ENCODE peak calls at places on chromosomes 16 and 17, in four cellular contexts. X, T, L and D are unnamed samples.

GRCh38 chr16:20236890-20237289 is 90.4 kb downstream of the GP2 start:
- DNase-seq in X (no peak), T (no peak), L (no peak), D (no peak)

GRCh38 chr16:23302045-23302956 is at the start of gene SCNN1B:
- DNase-seq in X (peak), T (no peak), L (peak), D (peak)

GRCh38 chr16:84677017-84677803 is 22.6 kb upstream of the USP10 start:
- DNase-seq in X (no peak), T (no peak), L (no peak), D (no peak)

GRCh38 chr16:19174478-19174877 is 6.4 kb downstream of the SYT17 start:
- DNase-seq in X (no peak), T (no peak), L (no peak), D (no peak)

GRCh38 chr17:31457391-31458234 is 66.1 kb downstream of the RAB11FIP4 start:
- DNase-seq in X (no peak), T (no peak), L (no peak), D (no peak)

GRCh38 chr16:89922884-89923639 is at the start of gene TUBB3:
- DNase-seq in X (peak), T (peak), L (peak), D (peak)

GRCh38 chr17:68248199-68248825 is 469 bp downstream of the AMZ2 start:
- DNase-seq in X (no peak), T (peak), L (no peak), D (no peak)

GRCh38 chr17:38554430-38555350 is 51.1 kb downstream of the SRCIN1 start:
- DNase-seq in X (no peak), T (peak), L (peak), D (no peak)

GRCh38 chr17:34442387-34443111 is 79.5 kb upstream of the CCL1 start:
- DNase-seq in X (no peak), T (no peak), L (no peak), D (no peak)

GRCh38 chr17:66021757-66022156 is 170.2 kb downstream of the CEP112 start:
- DNase-seq in X (peak), T (no peak), L (no peak), D (no peak)

GRCh38 chr17:44005865-44006580 is 1.6 kb downstream of the NAGS start:
- DNase-seq in X (no peak), T (no peak), L (peak), D (peak)

GRCh38 chr16:25747160-25747758 is 55.5 kb downstream of the HS3ST4 start:
- DNase-seq in X (peak), T (no peak), L (peak), D (peak)

GRCh38 chr17:73973881-73974409 is 229.5 kb upstream of the RPL38 start:
- DNase-seq in X (no peak), T (no peak), L (no peak), D (no peak)

GRCh38 chr17:17693253-17693954 is 12.1 kb downstream of the RAI1 start:
- DNase-seq in X (no peak), T (no peak), L (peak), D (no peak)

GRCh38 chr16:57042157-57043111 is 49.9 kb upstream of the CPNE2 start:
- DNase-seq in X (peak), T (no peak), L (no peak), D (peak)

GRCh38 chr16:81061307-81061640 is 15.8 kb downstream of the C16orf46 start:
- DNase-seq in X (no peak), T (no peak), L (no peak), D (no peak)

GRCh38 chr16:89343501-89344291 is 126.2 kb downstream of the ZNF778 start:
- DNase-seq in X (no peak), T (no peak), L (no peak), D (no peak)

GRCh38 chr17:50183439-50184001 is 17.7 kb downstream of the SGCA start:
- DNase-seq in X (no peak), T (peak), L (no peak), D (no peak)

GRCh38 chr17:72542317-72542716 is 421.5 kb downstream of the SOX9 start:
- DNase-seq in X (no peak), T (no peak), L (no peak), D (no peak)

GRCh38 chr17:8366231-8366630 is 10.3 kb downstream of the KRABD2 start:
- DNase-seq in X (no peak), T (peak), L (no peak), D (no peak)

GRCh38 chr17:44130693-44131349 is 7.4 kb upstream of the HDAC5 start:
- DNase-seq in X (no peak), T (no peak), L (no peak), D (no peak)

GRCh38 chr17:75570034-75570676 is 17.4 kb upstream of the MYO15B start:
- DNase-seq in X (no peak), T (no peak), L (no peak), D (no peak)

GRCh38 chr17:75571197-75571884 is 16.3 kb upstream of the MYO15B start:
- DNase-seq in X (peak), T (no peak), L (no peak), D (peak)

GRCh38 chr17:75570772-75571171 is 16.8 kb upstream of the MYO15B start:
- DNase-seq in X (no peak), T (no peak), L (no peak), D (no peak)

GRCh38 chr17:75566456-75567233 is 21.0 kb upstream of the MYO15B start:
- DNase-seq in X (no peak), T (no peak), L (no peak), D (no peak)

GRCh38 chr17:75568412-75569255 is 19.0 kb upstream of the MYO15B start:
- DNase-seq in X (no peak), T (no peak), L (no peak), D (no peak)
- TF ChIP-seq CTCF in X (no peak), T (no peak), L (no peak), D (no peak)

GRCh38 chr16:66414891-66415290 is 12.2 kb upstream of the BEAN1 start:
- DNase-seq in X (no peak), T (no peak), L (no peak), D (no peak)
- TF ChIP-seq CTCF in X (no peak), T (no peak), L (no peak), D (no peak)

DNA sequence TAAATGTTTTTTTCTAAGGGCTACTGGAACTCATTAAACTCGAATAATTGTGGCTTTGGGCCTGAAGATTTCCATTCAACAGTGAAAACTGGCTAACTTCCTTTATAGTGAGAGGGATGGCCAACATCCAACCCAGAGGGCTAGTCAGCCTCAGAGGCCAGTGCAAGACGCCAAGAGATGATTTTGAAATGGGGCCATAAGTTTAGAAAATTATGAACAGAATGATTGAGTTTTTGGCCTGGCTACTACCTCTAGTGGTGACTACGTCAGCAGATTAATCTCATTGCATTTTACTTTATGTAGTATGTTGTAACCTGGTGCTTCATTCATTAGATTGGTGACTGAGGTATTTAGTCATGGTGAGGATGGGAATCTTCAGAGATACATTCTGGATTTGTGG is 28.4 kb downstream of the HAPSTR1 start:
- DNase-seq in X (no peak), T (peak), L (no peak), D (no peak)
- TF ChIP-seq CTCF in X (no peak), T (peak), L (no peak), D (no peak)

GRCh38 chr17:37490022-37490587 is 414 bp downstream of the DUSP14 start:
- DNase-seq in X (peak), T (peak), L (peak), D (peak)
- TF ChIP-seq CTCF in X (peak), T (no peak), L (no peak), D (peak)

GRCh38 chr17:80927791-80928216 is 63.8 kb upstream of the CHMP6 start:
- DNase-seq in X (no peak), T (no peak), L (no peak), D (no peak)
- TF ChIP-seq CTCF in X (no peak), T (peak), L (no peak), D (no peak)

GRCh38 chr17:35645923-35646322 is 58.8 kb downstream of the AP2B1 start:
- DNase-seq in X (no peak), T (no peak), L (no peak), D (no peak)
- TF ChIP-seq CTCF in X (no peak), T (no peak), L (no peak), D (no peak)